ENCODE peak calls at places on chromosomes 3 and 15, in ten cellular contexts. P is AG09309; J is iris pigment epithelial cell; D is choroid plexus epithelial cell; U is iPS-NIHi11; F is A549; E is ovary; Q is type B pancreatic cell; O is activated CD8-positive, alpha-beta memory T cell treated with anti-CD3 and anti-CD28 coated beads, Interleukin-2, amount 50 U/mL, for 48 hours; L is central memory CD4-positive, alpha-beta T cell. W is an unnamed sample.

GRCh38 chr3:140467104-140467577 is 210.7 kb upstream of the TRIM42 start:
- DNase-seq in P (no peak), J (peak), D (peak), U (no peak), F (peak), E (no peak), Q (no peak), O (no peak), L (no peak), W (no peak)

GRCh38 chr3:123335007-123335670 is 113.8 kb downstream of the ADCY5 start:
- DNase-seq in P (no peak), J (no peak), D (no peak), U (no peak), F (no peak), E (no peak), Q (no peak), O (no peak), L (no peak), W (no peak)

GRCh38 chr3:56930706-56931105 is 129.0 kb upstream of the ARHGEF3 start:
- DNase-seq in P (no peak), J (no peak), D (no peak), U (no peak), F (no peak), E (no peak), Q (no peak), O (no peak), L (no peak), W (no peak)

GRCh38 chr15:40918146-40918798 is 10.9 kb upstream of the DLL4 start:
- DNase-seq in P (no peak), J (no peak), D (no peak), U (no peak), F (no peak), E (no peak), Q (peak), O (no peak), L (no peak), W (no peak)

GRCh38 chr3:71442648-71443047 is 140.9 kb downstream of the FOXP1 start:
- DNase-seq in P (no peak), J (no peak), D (no peak), U (no peak), F (no peak), E (no peak), Q (no peak), O (no peak), L (no peak), W (no peak)

GRCh38 chr15:70974004-70974832 is 81.6 kb downstream of the LRRC49 start:
- DNase-seq in P (peak), J (peak), D (peak), U (peak), F (peak), E (no peak), Q (no peak), O (no peak), L (no peak), W (no peak)

GRCh38 chr3:101941253-101942039 is 92.1 kb downstream of the NFKBIZ start:
- DNase-seq in P (no peak), J (peak), D (peak), U (no peak), F (no peak), E (no peak), Q (no peak), O (no peak), L (no peak), W (no peak)

GRCh38 chr3:57659810-57660439 is 33.0 kb downstream of the DENND6A start:
- DNase-seq in P (no peak), J (peak), D (peak), U (no peak), F (no peak), E (no peak), Q (no peak), O (no peak), L (no peak), W (no peak)

GRCh38 chr3:194537732-194538247 is 51.0 kb upstream of the ATP13A3 start:
- DNase-seq in P (no peak), J (peak), D (peak), U (peak), F (peak), E (no peak), Q (no peak), O (no peak), L (no peak), W (no peak)

GRCh38 chr3:99624536-99625236 is 13.7 kb upstream of the COL8A1 start:
- DNase-seq in P (no peak), J (no peak), D (no peak), U (no peak), F (no peak), E (no peak), Q (no peak), O (no peak), L (no peak), W (no peak)

GRCh38 chr3:4225005-4225471 is 78.1 kb upstream of the SETMAR start:
- DNase-seq in P (no peak), J (no peak), D (no peak), U (no peak), F (no peak), E (no peak), Q (no peak), O (no peak), L (no peak), W (no peak)

GRCh38 chr3:28295819-28296364 is 52.6 kb upstream of the ZCWPW2 start:
- DNase-seq in P (no peak), J (no peak), D (peak), U (no peak), F (no peak), E (no peak), Q (no peak), O (no peak), L (no peak), W (no peak)